ENCODE peak calls at places on chromosomes 16 and 17, in five cellular contexts. One of them, this sample, is unnamed.

GRCh38 chr16:1134776-1135458 is 18.0 kb upstream of the CACNA1H start:
- DNase-seq in tibial artery: no peak
- DNase-seq in EH: no peak
- DNase-seq in fibroblast of the conjunctiva: no peak
- DNase-seq in AG04450: no peak
- DNase-seq in this sample: no peak

GRCh38 chr16:77132051-77132618 is 58.9 kb upstream of the MON1B start:
- DNase-seq in tibial artery: no peak
- DNase-seq in EH: no peak
- DNase-seq in fibroblast of the conjunctiva: no peak
- DNase-seq in AG04450: no peak
- DNase-seq in this sample: no peak

GRCh38 chr16:50464325-50465290 is 83.6 kb upstream of the NKD1 start:
- DNase-seq in tibial artery: peak
- DNase-seq in EH: no peak
- DNase-seq in fibroblast of the conjunctiva: no peak
- DNase-seq in AG04450: no peak
- DNase-seq in this sample: no peak

GRCh38 chr17:32852811-32853210 is 24.1 kb downstream of the MYO1D start:
- DNase-seq in tibial artery: no peak
- DNase-seq in EH: no peak
- DNase-seq in fibroblast of the conjunctiva: no peak
- DNase-seq in AG04450: no peak
- DNase-seq in this sample: no peak

GRCh38 chr17:55463600-55463999 is 42.0 kb upstream of the MMD start:
- DNase-seq in tibial artery: no peak
- DNase-seq in EH: no peak
- DNase-seq in fibroblast of the conjunctiva: no peak
- DNase-seq in AG04450: no peak
- DNase-seq in this sample: no peak

GRCh38 chr16:87146676-87147075 is 170.5 kb downstream of the C16orf95 start:
- DNase-seq in tibial artery: no peak
- DNase-seq in EH: no peak
- DNase-seq in fibroblast of the conjunctiva: no peak
- DNase-seq in AG04450: no peak
- DNase-seq in this sample: no peak

GRCh38 chr16:78770353-78771091 is 671.1 kb downstream of the WWOX start:
- DNase-seq in tibial artery: peak
- DNase-seq in EH: no peak
- DNase-seq in fibroblast of the conjunctiva: no peak
- DNase-seq in AG04450: no peak
- DNase-seq in this sample: no peak

GRCh38 chr16:61324044-61324443 is 712.2 kb downstream of the CDH8 start:
- DNase-seq in tibial artery: no peak
- DNase-seq in EH: no peak
- DNase-seq in fibroblast of the conjunctiva: no peak
- DNase-seq in AG04450: no peak
- DNase-seq in this sample: no peak

GRCh38 chr16:67884-68789 is 4.3 kb downstream of the RHBDF1 start:
- DNase-seq in tibial artery: no peak
- DNase-seq in EH: peak
- DNase-seq in fibroblast of the conjunctiva: no peak
- DNase-seq in AG04450: no peak
- DNase-seq in this sample: no peak

GRCh38 chr17:41457656-41458055 is 9.5 kb downstream of the KRT32 start:
- DNase-seq in tibial artery: no peak
- DNase-seq in EH: no peak
- DNase-seq in fibroblast of the conjunctiva: no peak
- DNase-seq in AG04450: no peak
- DNase-seq in this sample: no peak

GRCh38 chr17:31008374-31009035 is 37.7 kb downstream of the RNF135 start:
- DNase-seq in tibial artery: peak
- DNase-seq in EH: peak
- DNase-seq in fibroblast of the conjunctiva: no peak
- DNase-seq in AG04450: no peak
- DNase-seq in this sample: no peak

GRCh38 chr17:35890774-35891155 is 10.6 kb upstream of the CCL5 start:
- DNase-seq in tibial artery: no peak
- DNase-seq in EH: no peak
- DNase-seq in fibroblast of the conjunctiva: no peak
- DNase-seq in AG04450: no peak
- DNase-seq in this sample: no peak